ENCODE peak calls at places on chromosomes 12 and 14, in four cellular contexts. F is IMR-90, M is neural progenitor cell, R is fibroblast of lung. O is an unnamed sample.
A peak's percentile ranks its signal among the peaks of the same experiment; 100 is the strongest.

GRCh38 chr14:20478915-20479314 is 9.7 kb downstream of the PNP start:
- DNase-seq in F (no peak), M (no peak), R (no peak), O (no peak)

GRCh38 chr12:12964255-12964654 is 12.3 kb upstream of the GPRC5D start:
- DNase-seq in F (no peak), M (no peak), R (no peak), O (no peak)

GRCh38 chr12:106252056-106252455 is 4.2 kb upstream of the CKAP4 start:
- DNase-seq in F (no peak), M (no peak), R (no peak), O (no peak)

GRCh38 chr12:66693901-66694513 is 15.1 kb upstream of the GRIP1 start:
- DNase-seq in F (peak; percentile 69), M (peak; percentile 80), R (peak; percentile 78), O (peak; percentile 48)

GRCh38 chr12:57720606-57721595 is 17.6 kb downstream of the AGAP2 start:
- DNase-seq in F (no peak), M (no peak), R (no peak), O (no peak)

GRCh38 chr14:32307881-32308582 is 21.1 kb upstream of the AKAP6 start:
- DNase-seq in F (no peak), M (no peak), R (no peak), O (no peak)

GRCh38 chr12:93908846-93909592 is 231.8 kb downstream of the CRADD start:
- DNase-seq in F (no peak), M (no peak), R (no peak), O (peak; percentile 69)

GRCh38 chr14:34250959-34251358 is 211.1 kb downstream of the SPTSSA start:
- DNase-seq in F (no peak), M (no peak), R (no peak), O (no peak)

GRCh38 chr12:69490920-69491643 is 20.9 kb downstream of the FRS2 start:
- DNase-seq in F (no peak), M (no peak), R (no peak), O (no peak)

GRCh38 chr12:16766736-16767135 is 160.8 kb upstream of the LMO3 start:
- DNase-seq in F (no peak), M (peak; percentile 56), R (no peak), O (peak; percentile 3)

GRCh38 chr12:77493311-77493710 is 337.4 kb upstream of the NAV3 start:
- DNase-seq in F (no peak), M (no peak), R (no peak), O (no peak)

GRCh38 chr14:21123429-21123828 is 22.6 kb downstream of the TMEM253 start:
- DNase-seq in F (no peak), M (no peak), R (no peak), O (no peak)

GRCh38 chr14:50600849-50601248 is 40.9 kb downstream of the ATL1 start:
- DNase-seq in F (no peak), M (peak; percentile 38), R (peak; percentile 39), O (peak; percentile 27)

DNA sequence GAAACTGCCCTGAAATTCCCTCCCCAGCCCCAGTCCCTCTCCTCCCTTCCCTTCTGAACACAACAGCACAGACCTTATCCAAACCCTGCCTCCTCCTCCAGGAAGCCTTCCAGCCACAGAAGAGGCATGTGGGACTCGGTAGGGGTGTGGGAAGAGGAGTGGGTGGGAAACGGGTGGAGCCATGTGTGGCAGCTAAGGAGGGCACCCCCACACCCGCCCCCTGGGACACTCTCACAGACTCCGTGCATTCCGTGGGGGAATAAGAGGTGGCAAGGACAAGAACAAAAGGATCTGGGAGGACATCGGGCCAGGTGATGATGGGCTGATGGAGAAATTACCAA is 24.4 kb downstream of the SLC6A12 start:
- DNase-seq in F (no peak), M (no peak), R (no peak), O (no peak)
- H3K9ac ChIP-seq in F (no peak overlapping the region), M (no peak overlapping the region), R (no peak overlapping the region), O (peak overlapping the region; percentile 38)

DNA sequence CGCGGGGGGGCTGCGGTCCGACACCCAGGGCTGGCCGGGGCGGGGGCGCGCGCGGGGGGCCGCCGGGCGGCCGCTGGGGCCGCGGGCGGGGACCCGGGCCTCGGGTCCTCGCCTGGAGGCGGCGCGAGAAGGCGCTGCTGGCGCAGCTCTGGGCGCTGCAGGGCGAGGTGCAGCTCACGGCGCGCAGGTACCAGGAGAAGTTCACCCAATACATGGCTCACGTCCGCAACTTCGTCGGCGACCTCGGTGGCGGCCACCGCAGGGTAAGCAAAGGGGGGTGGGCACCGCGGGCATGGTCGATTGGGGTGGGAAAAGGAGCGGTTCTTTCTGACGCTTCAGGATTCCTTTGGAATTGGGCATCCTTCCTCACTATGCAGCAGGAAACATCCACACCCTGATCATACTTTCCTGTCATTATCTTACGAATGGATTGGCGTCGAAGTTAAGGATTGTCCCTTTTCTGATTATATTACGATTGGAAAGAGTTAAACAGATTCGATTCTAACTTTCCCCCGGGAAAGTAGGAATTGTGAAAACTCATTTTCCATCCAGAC is 798 bp downstream of the PDZRN4 start:
- DNase-seq in F (no peak), M (no peak), R (no peak), O (no peak)
- H3K4me3 ChIP-seq in F (no peak overlapping the region), M (peak overlapping the region; percentile 54), R (no peak overlapping the region), O (peak overlapping the region; percentile 28)

GRCh38 chr12:6970096-6970527 is 352 bp downstream of the PHB2 start:
- DNase-seq in F (no peak), M (no peak), R (no peak), O (no peak)
- H2AFZ ChIP-seq in F (peak overlapping the region; percentile 97), M (peak overlapping the region; percentile 60), R (no peak overlapping the region), O (peak overlapping the region; percentile 71)

GRCh38 chr12:1595690-1596347 is 1.4 kb upstream of the FBXL14 start:
- DNase-seq in F (peak; percentile 67), M (no peak), R (no peak), O (no peak)
- H3K9ac ChIP-seq in F (no peak overlapping the region), M (no peak overlapping the region), R (no peak overlapping the region), O (peak overlapping the region; percentile 77)

GRCh38 chr14:22839159-22839779 is 2.9 kb downstream of the MMP14 start:
- DNase-seq in F (peak; percentile 54), M (no peak), R (peak; percentile 81), O (no peak)
- H3K4me3 ChIP-seq in F (peak overlapping the region; percentile 64), M (no peak overlapping the region), R (peak overlapping the region; percentile 90), O (peak overlapping the region; percentile 93)

GRCh38 chr12:22858849-22859569 is 234.0 kb downstream of the ETNK1 start:
- DNase-seq in F (peak; percentile 16), M (no peak), R (peak; percentile 76), O (peak; percentile 52)
- H2AFZ ChIP-seq in F (no peak overlapping the region), M (no peak overlapping the region), R (no peak overlapping the region), O (no peak overlapping the region)

GRCh38 chr14:24243336-24243836 is 963 bp upstream of the TINF2 start:
- DNase-seq in F (no peak), M (no peak), R (no peak), O (peak; percentile 25)
- H3K9ac ChIP-seq in F (peak overlapping the region; percentile 59), M (no peak overlapping the region), R (peak overlapping the region; percentile 90), O (peak overlapping the region; percentile 94)

GRCh38 chr14:90816686-90817436 is 631 bp upstream of the TTC7B start:
- DNase-seq in F (no peak), M (no peak), R (no peak), O (no peak)
- H3K4me3 ChIP-seq in F (no peak overlapping the region), M (peak overlapping the region; percentile 30), R (no peak overlapping the region), O (no peak overlapping the region)

O was measured in astrocyte.